ENCODE peak calls at places on chromosomes 2 and 18, in seven cellular contexts. W, G, O, V, A, F and S are unnamed samples.

GRCh38 chr2:237456200-237456731 is 30.8 kb upstream of the MLPH start:
- DNase-seq in W (no peak), G (no peak), O (peak; percentile 62), V (no peak), A (peak; percentile 53), F (peak; percentile 87), S (no peak)

GRCh38 chr2:47631306-47631705 is 151.6 kb upstream of the MSH6 start:
- DNase-seq in W (no peak), G (no peak), O (peak; percentile 40), V (no peak), A (no peak), F (no peak), S (no peak)

GRCh38 chr2:190963088-190963487 is 50.9 kb downstream of the STAT1 start:
- DNase-seq in W (no peak), G (no peak), O (no peak), V (no peak), A (no peak), F (no peak), S (no peak)

GRCh38 chr2:158953926-158954763 is 14.3 kb upstream of the TANC1 start:
- DNase-seq in W (no peak), G (no peak), O (peak; percentile 88), V (peak; percentile 71), A (no peak), F (peak; percentile 84), S (peak; percentile 44)

GRCh38 chr2:2795438-2796091 is 464.5 kb upstream of the MYT1L start:
- DNase-seq in W (no peak), G (no peak), O (no peak), V (no peak), A (no peak), F (no peak), S (no peak)

GRCh38 chr2:240823449-240824336 is 3.7 kb upstream of the KIF1A start:
- DNase-seq in W (no peak), G (no peak), O (no peak), V (no peak), A (no peak), F (no peak), S (no peak)

GRCh38 chr2:119433636-119434327 is 2.1 kb downstream of the TMEM37 start:
- DNase-seq in W (no peak), G (no peak), O (no peak), V (no peak), A (no peak), F (no peak), S (peak; percentile 68)

GRCh38 chr2:169979025-169979424 is 151.8 kb downstream of the UBR3 start:
- DNase-seq in W (no peak), G (no peak), O (no peak), V (no peak), A (no peak), F (no peak), S (no peak)

GRCh38 chr2:69217333-69218080 is 169.5 kb downstream of the GFPT1 start:
- DNase-seq in W (no peak), G (no peak), O (no peak), V (no peak), A (no peak), F (no peak), S (no peak)

GRCh38 chr2:37389984-37390765 is 45.7 kb downstream of the QPCT start:
- DNase-seq in W (peak; percentile 28), G (no peak), O (peak; percentile 95), V (no peak), A (no peak), F (peak; percentile 81), S (no peak)

GRCh38 chr2:241063587-241063986 is 38.5 kb downstream of the MTERF4 start:
- DNase-seq in W (no peak), G (no peak), O (no peak), V (no peak), A (peak; percentile 12), F (no peak), S (no peak)

GRCh38 chr2:65128297-65129190 is 1.4 kb downstream of the RAB1A start:
- DNase-seq in W (no peak), G (no peak), O (peak; percentile 69), V (no peak), A (peak; percentile 63), F (peak; percentile 55), S (no peak)

GRCh38 chr2:100268986-100269385 is 53.3 kb downstream of the LONRF2 start:
- DNase-seq in W (no peak), G (no peak), O (no peak), V (no peak), A (no peak), F (no peak), S (no peak)

GRCh38 chr2:240646061-240646899 is 21.0 kb downstream of the GPR35 start:
- DNase-seq in W (no peak), G (no peak), O (no peak), V (no peak), A (peak; percentile 10), F (no peak), S (no peak)

GRCh38 chr2:163198007-163198406 is 359.4 kb upstream of the KCNH7 start:
- DNase-seq in W (no peak), G (no peak), O (no peak), V (no peak), A (no peak), F (no peak), S (no peak)

GRCh38 chr18:23194150-23194968 is 59.1 kb downstream of the CABLES1 start:
- DNase-seq in W (no peak), G (no peak), O (no peak), V (no peak), A (peak; percentile 43), F (peak; percentile 52), S (no peak)

GRCh38 chr2:61255580-61256437 is 93.8 kb downstream of the C2orf74 start:
- DNase-seq in W (no peak), G (no peak), O (peak; percentile 81), V (no peak), A (no peak), F (peak; percentile 94), S (no peak)

GRCh38 chr2:166671831-166672230 is 177.8 kb upstream of the SCN7A start:
- DNase-seq in W (no peak), G (no peak), O (no peak), V (no peak), A (no peak), F (no peak), S (no peak)

GRCh38 chr2:172305066-172305465 is 122.3 kb upstream of the ITGA6 start:
- DNase-seq in W (no peak), G (no peak), O (no peak), V (no peak), A (no peak), F (no peak), S (no peak)

GRCh38 chr2:119434664-119435063 is 3.0 kb downstream of the TMEM37 start:
- DNase-seq in W (no peak), G (no peak), O (no peak), V (no peak), A (no peak), F (no peak), S (no peak)

GRCh38 chr18:6624729-6625308 is 104.7 kb upstream of the ARHGAP28 start:
- DNase-seq in W (no peak), G (no peak), O (no peak), V (no peak), A (no peak), F (peak; percentile 70), S (no peak)

GRCh38 chr2:156065912-156066311 is 266.6 kb downstream of the NR4A2 start:
- DNase-seq in W (no peak), G (no peak), O (peak; percentile 66), V (peak; percentile 6), A (no peak), F (no peak), S (no peak)

GRCh38 chr2:205766765-205767359 is 84.6 kb downstream of the NRP2 start:
- DNase-seq in W (no peak), G (no peak), O (peak; percentile 73), V (peak; percentile 61), A (peak; percentile 58), F (peak; percentile 67), S (peak; percentile 69)

GRCh38 chr2:190910341-190911136 is 29.9 kb downstream of the GLS start:
- DNase-seq in W (no peak), G (no peak), O (peak; percentile 25), V (no peak), A (no peak), F (peak; percentile 70), S (no peak)

GRCh38 chr2:58727977-58728656 is 487.0 kb upstream of the FANCL start:
- DNase-seq in W (no peak), G (no peak), O (peak; percentile 54), V (no peak), A (no peak), F (no peak), S (no peak)

GRCh38 chr2:46364797-46365457 is 67.7 kb downstream of the EPAS1 start:
- DNase-seq in W (peak; percentile 16), G (no peak), O (peak; percentile 83), V (peak; percentile 59), A (peak; percentile 36), F (peak; percentile 78), S (peak; percentile 38)

GRCh38 chr2:68726608-68727367 is 7.8 kb upstream of the ARHGAP25 start:
- DNase-seq in W (no peak), G (no peak), O (peak; percentile 42), V (no peak), A (no peak), F (no peak), S (no peak)

GRCh38 chr2:180959787-180960186 is 20.6 kb upstream of the UBE2E3 start:
- DNase-seq in W (no peak), G (no peak), O (no peak), V (no peak), A (no peak), F (no peak), S (no peak)

GRCh38 chr2:194927489-194927888 is 729.5 kb upstream of the SLC39A10 start:
- DNase-seq in W (no peak), G (no peak), O (no peak), V (no peak), A (no peak), F (no peak), S (no peak)

GRCh38 chr2:36343601-36344000 is 12.0 kb upstream of the CRIM1 start:
- DNase-seq in W (no peak), G (no peak), O (no peak), V (no peak), A (no peak), F (peak; percentile 59), S (no peak)

GRCh38 chr18:35407871-35408481 is 30.8 kb upstream of the ZNF396 start:
- DNase-seq in W (peak; percentile 63), G (no peak), O (peak; percentile 64), V (peak; percentile 82), A (peak; percentile 41), F (peak; percentile 75), S (peak; percentile 20)

GRCh38 chr18:44876749-44877148 is 196.1 kb downstream of the SETBP1 start:
- DNase-seq in W (no peak), G (no peak), O (no peak), V (no peak), A (no peak), F (no peak), S (no peak)

GRCh38 chr2:16330571-16331351 is 334.9 kb downstream of the CYRIA start:
- DNase-seq in W (no peak), G (no peak), O (no peak), V (no peak), A (no peak), F (no peak), S (no peak)

GRCh38 chr2:234555161-234555560 is 58.3 kb upstream of the ARL4C start:
- DNase-seq in W (no peak), G (no peak), O (no peak), V (no peak), A (no peak), F (no peak), S (no peak)

GRCh38 chr2:120874876-120875275 is 139.2 kb downstream of the GLI2 start:
- DNase-seq in W (no peak), G (no peak), O (no peak), V (no peak), A (no peak), F (no peak), S (no peak)

GRCh38 chr2:204505946-204506345 is 39.3 kb upstream of the PARD3B start:
- DNase-seq in W (no peak), G (no peak), O (peak; percentile 17), V (no peak), A (no peak), F (peak; percentile 95), S (no peak)

GRCh38 chr2:158936978-158937377 is 31.5 kb upstream of the TANC1 start:
- DNase-seq in W (no peak), G (no peak), O (peak; percentile 67), V (no peak), A (peak; percentile 62), F (peak; percentile 83), S (no peak)

GRCh38 chr18:5868218-5868904 is 27.0 kb downstream of the TMEM200C start:
- DNase-seq in W (no peak), G (no peak), O (peak; percentile 94), V (peak; percentile 59), A (peak; percentile 59), F (peak; percentile 81), S (peak; percentile 39)